ENCODE peak calls at places on chromosomes 2 and 18, in four cellular contexts. One of them, this sample, is unnamed.

GRCh38 chr2:144941743-144942488 is 422.0 kb upstream of the ZEB2 start:
- DNase-seq in NCI-H345: no peak
- DNase-seq in activated T-cell treated with anti-CD3 and anti-CD28 coated beads, Interleukin-2, amount 50 U/mL, for 24 hours: no peak
- DNase-seq in MCF 10A: no peak
- DNase-seq in this sample: no peak

GRCh38 chr2:42568431-42569115 is at the start of gene MTA3:
- DNase-seq in MCF 10A: peak; percentile 33
- DNase-seq in activated T-cell treated with anti-CD3 and anti-CD28 coated beads, Interleukin-2, amount 50 U/mL, for 24 hours: peak; percentile 81
- DNase-seq in NCI-H345: peak; percentile 59
- DNase-seq in this sample: peak; percentile 54

GRCh38 chr2:121999273-121999672 is 243.8 kb downstream of the TSN start:
- DNase-seq in NCI-H345: peak; percentile 79
- DNase-seq in activated T-cell treated with anti-CD3 and anti-CD28 coated beads, Interleukin-2, amount 50 U/mL, for 24 hours: no peak
- DNase-seq in MCF 10A: peak; percentile 36
- DNase-seq in this sample: no peak

GRCh38 chr2:83069724-83070123 is 1389.4 kb downstream of the SUCLG1 start:
- DNase-seq in activated T-cell treated with anti-CD3 and anti-CD28 coated beads, Interleukin-2, amount 50 U/mL, for 24 hours: no peak
- DNase-seq in MCF 10A: peak; percentile 49
- DNase-seq in NCI-H345: peak; percentile 20
- DNase-seq in this sample: no peak

GRCh38 chr2:184528119-184528518 is 70.2 kb upstream of the ZNF804A start:
- DNase-seq in MCF 10A: no peak
- DNase-seq in NCI-H345: no peak
- DNase-seq in activated T-cell treated with anti-CD3 and anti-CD28 coated beads, Interleukin-2, amount 50 U/mL, for 24 hours: no peak
- DNase-seq in this sample: no peak

GRCh38 chr18:70709720-70710119 is 420.9 kb downstream of the SOCS6 start:
- DNase-seq in activated T-cell treated with anti-CD3 and anti-CD28 coated beads, Interleukin-2, amount 50 U/mL, for 24 hours: no peak
- DNase-seq in MCF 10A: no peak
- DNase-seq in NCI-H345: no peak
- DNase-seq in this sample: no peak

GRCh38 chr2:191359186-191359585 is 114.0 kb downstream of the MYO1B start:
- DNase-seq in activated T-cell treated with anti-CD3 and anti-CD28 coated beads, Interleukin-2, amount 50 U/mL, for 24 hours: no peak
- DNase-seq in MCF 10A: no peak
- DNase-seq in NCI-H345: no peak
- DNase-seq in this sample: no peak

GRCh38 chr2:34979148-34979547 is 1376.4 kb upstream of the CRIM1 start:
- DNase-seq in NCI-H345: no peak
- DNase-seq in MCF 10A: no peak
- DNase-seq in activated T-cell treated with anti-CD3 and anti-CD28 coated beads, Interleukin-2, amount 50 U/mL, for 24 hours: no peak
- DNase-seq in this sample: no peak

GRCh38 chr2:204738721-204739120 is 193.4 kb downstream of the PARD3B start:
- DNase-seq in activated T-cell treated with anti-CD3 and anti-CD28 coated beads, Interleukin-2, amount 50 U/mL, for 24 hours: no peak
- DNase-seq in MCF 10A: no peak
- DNase-seq in NCI-H345: no peak
- DNase-seq in this sample: no peak

GRCh38 chr2:168758970-168759820 is 43.2 kb upstream of the NOSTRIN start:
- DNase-seq in MCF 10A: peak; percentile 67
- DNase-seq in activated T-cell treated with anti-CD3 and anti-CD28 coated beads, Interleukin-2, amount 50 U/mL, for 24 hours: no peak
- DNase-seq in NCI-H345: peak; percentile 67
- DNase-seq in this sample: peak; percentile 7

GRCh38 chr2:126482582-126483464 is 173.1 kb upstream of the GYPC start:
- DNase-seq in NCI-H345: no peak
- DNase-seq in activated T-cell treated with anti-CD3 and anti-CD28 coated beads, Interleukin-2, amount 50 U/mL, for 24 hours: no peak
- DNase-seq in MCF 10A: peak; percentile 41
- DNase-seq in this sample: no peak

GRCh38 chr2:223306371-223306770 is 254.4 kb downstream of the KCNE4 start:
- DNase-seq in MCF 10A: peak; percentile 42
- DNase-seq in activated T-cell treated with anti-CD3 and anti-CD28 coated beads, Interleukin-2, amount 50 U/mL, for 24 hours: no peak
- DNase-seq in NCI-H345: peak; percentile 7
- DNase-seq in this sample: no peak

GRCh38 chr2:240430595-240430994 is 4.9 kb upstream of the GPC1 start:
- DNase-seq in activated T-cell treated with anti-CD3 and anti-CD28 coated beads, Interleukin-2, amount 50 U/mL, for 24 hours: peak; percentile 24
- DNase-seq in NCI-H345: no peak
- DNase-seq in MCF 10A: no peak
- DNase-seq in this sample: no peak

GRCh38 chr2:66334237-66335054 is 100.5 kb upstream of the MEIS1 start:
- DNase-seq in NCI-H345: peak; percentile 13
- DNase-seq in MCF 10A: peak; percentile 89
- DNase-seq in activated T-cell treated with anti-CD3 and anti-CD28 coated beads, Interleukin-2, amount 50 U/mL, for 24 hours: no peak
- DNase-seq in this sample: no peak

GRCh38 chr18:13500227-13500865 is 226.0 kb downstream of the FAM210A start:
- DNase-seq in NCI-H345: peak; percentile 92
- DNase-seq in MCF 10A: peak; percentile 54
- DNase-seq in activated T-cell treated with anti-CD3 and anti-CD28 coated beads, Interleukin-2, amount 50 U/mL, for 24 hours: no peak
- DNase-seq in this sample: no peak

GRCh38 chr2:17620280-17620679 is 79.8 kb downstream of the VSNL1 start:
- DNase-seq in NCI-H345: no peak
- DNase-seq in activated T-cell treated with anti-CD3 and anti-CD28 coated beads, Interleukin-2, amount 50 U/mL, for 24 hours: no peak
- DNase-seq in MCF 10A: peak; percentile 88
- DNase-seq in this sample: no peak

GRCh38 chr2:64018715-64019082 is 529 bp downstream of the VPS54 start:
- DNase-seq in NCI-H345: peak; percentile 53
- DNase-seq in MCF 10A: no peak
- DNase-seq in activated T-cell treated with anti-CD3 and anti-CD28 coated beads, Interleukin-2, amount 50 U/mL, for 24 hours: no peak
- DNase-seq in this sample: no peak

GRCh38 chr2:167293172-167293781 is 405.0 kb downstream of the XIRP2 start:
- DNase-seq in activated T-cell treated with anti-CD3 and anti-CD28 coated beads, Interleukin-2, amount 50 U/mL, for 24 hours: peak; percentile 35
- DNase-seq in MCF 10A: peak; percentile 15
- DNase-seq in NCI-H345: peak; percentile 56
- DNase-seq in this sample: no peak